ENCODE peak calls at places on chromosomes 12 and 14, in eight cellular contexts. One of them, this sample, is unnamed.

GRCh38 chr12:91948504-91948903 is 197.1 kb downstream of the BTG1 start:
- DNase-seq in suprapubic skin: no peak
- DNase-seq in NB4: peak; percentile 26
- DNase-seq in IMR-90: no peak
- DNase-seq in K562: no peak
- DNase-seq in tibial nerve: no peak
- DNase-seq in testis: no peak
- DNase-seq in GM12892: no peak
- DNase-seq in this sample: no peak

GRCh38 chr12:16369156-16369555 is 21.7 kb downstream of the MGST1 start:
- DNase-seq in suprapubic skin: no peak
- DNase-seq in NB4: no peak
- DNase-seq in IMR-90: peak; percentile 24
- DNase-seq in K562: no peak
- DNase-seq in tibial nerve: no peak
- DNase-seq in testis: no peak
- DNase-seq in GM12892: no peak
- DNase-seq in this sample: no peak

GRCh38 chr12:53726342-53726741 is 910 bp downstream of the CALCOCO1 start:
- DNase-seq in suprapubic skin: no peak
- DNase-seq in NB4: peak; percentile 36
- DNase-seq in IMR-90: no peak
- DNase-seq in K562: peak; percentile 45
- DNase-seq in tibial nerve: no peak
- DNase-seq in testis: no peak
- DNase-seq in GM12892: no peak
- DNase-seq in this sample: peak; percentile 60

GRCh38 chr14:58711382-58711781 is 73.6 kb downstream of the DACT1 start:
- DNase-seq in suprapubic skin: no peak
- DNase-seq in NB4: no peak
- DNase-seq in IMR-90: no peak
- DNase-seq in K562: no peak
- DNase-seq in tibial nerve: no peak
- DNase-seq in testis: no peak
- DNase-seq in GM12892: no peak
- DNase-seq in this sample: no peak

GRCh38 chr12:109760930-109761630 is 47.5 kb downstream of the FAM222A start:
- DNase-seq in suprapubic skin: peak; percentile 65
- DNase-seq in NB4: no peak
- DNase-seq in IMR-90: no peak
- DNase-seq in K562: no peak
- DNase-seq in tibial nerve: no peak
- DNase-seq in testis: no peak
- DNase-seq in GM12892: no peak
- DNase-seq in this sample: no peak

GRCh38 chr12:82574191-82574590 is 112.5 kb upstream of the TMTC2 start:
- DNase-seq in suprapubic skin: no peak
- DNase-seq in NB4: no peak
- DNase-seq in IMR-90: no peak
- DNase-seq in K562: no peak
- DNase-seq in tibial nerve: no peak
- DNase-seq in testis: no peak
- DNase-seq in GM12892: no peak
- DNase-seq in this sample: no peak

GRCh38 chr12:131950182-131950913 is 606 bp downstream of the EP400 start:
- DNase-seq in suprapubic skin: peak; percentile 80
- DNase-seq in NB4: peak; percentile 55
- DNase-seq in IMR-90: no peak
- DNase-seq in K562: peak; percentile 79
- DNase-seq in tibial nerve: no peak
- DNase-seq in testis: peak; percentile 25
- DNase-seq in GM12892: no peak
- DNase-seq in this sample: peak; percentile 78

GRCh38 chr14:51950007-51950406 is 39.3 kb upstream of the RTRAF start:
- DNase-seq in suprapubic skin: no peak
- DNase-seq in NB4: no peak
- DNase-seq in IMR-90: no peak
- DNase-seq in K562: no peak
- DNase-seq in tibial nerve: no peak
- DNase-seq in testis: no peak
- DNase-seq in GM12892: no peak
- DNase-seq in this sample: no peak

GRCh38 chr12:93378373-93379310 is 917 bp downstream of the NUDT4 start:
- DNase-seq in suprapubic skin: peak; percentile 79
- DNase-seq in NB4: peak; percentile 84
- DNase-seq in IMR-90: peak; percentile 72
- DNase-seq in K562: peak; percentile 68
- DNase-seq in tibial nerve: peak; percentile 40
- DNase-seq in testis: peak; percentile 47
- DNase-seq in GM12892: peak; percentile 48
- DNase-seq in this sample: peak; percentile 79

GRCh38 chr14:72638021-72638420 is 255.9 kb downstream of the DPF3 start:
- DNase-seq in suprapubic skin: no peak
- DNase-seq in NB4: no peak
- DNase-seq in IMR-90: peak; percentile 95
- DNase-seq in K562: no peak
- DNase-seq in tibial nerve: no peak
- DNase-seq in testis: no peak
- DNase-seq in GM12892: no peak
- DNase-seq in this sample: no peak

GRCh38 chr12:49282302-49282701 is 12.6 kb upstream of the PRPH start:
- DNase-seq in suprapubic skin: no peak
- DNase-seq in NB4: no peak
- DNase-seq in IMR-90: no peak
- DNase-seq in K562: no peak
- DNase-seq in tibial nerve: no peak
- DNase-seq in testis: no peak
- DNase-seq in GM12892: no peak
- DNase-seq in this sample: no peak

GRCh38 chr12:66103011-66103913 is 27.3 kb downstream of the LLPH start:
- DNase-seq in suprapubic skin: no peak
- DNase-seq in NB4: no peak
- DNase-seq in IMR-90: peak; percentile 31
- DNase-seq in K562: peak; percentile 37
- DNase-seq in tibial nerve: no peak
- DNase-seq in testis: no peak
- DNase-seq in GM12892: no peak
- DNase-seq in this sample: peak; percentile 14

GRCh38 chr14:74492413-74493342 is at the start of gene NPC2:
- DNase-seq in suprapubic skin: no peak
- DNase-seq in NB4: no peak
- DNase-seq in IMR-90: no peak
- DNase-seq in K562: no peak
- DNase-seq in tibial nerve: no peak
- DNase-seq in testis: no peak
- DNase-seq in GM12892: no peak
- DNase-seq in this sample: peak; percentile 58
- TF ChIP-seq POLR2A in suprapubic skin: peak; percentile 62
- TF ChIP-seq POLR2A in NB4: no peak
- TF ChIP-seq POLR2A in IMR-90: no peak
- TF ChIP-seq POLR2A in K562: no peak
- TF ChIP-seq POLR2A in tibial nerve: peak; percentile 68
- TF ChIP-seq POLR2A in testis: peak; percentile 60
- TF ChIP-seq POLR2A in GM12892: no peak
- TF ChIP-seq POLR2A in this sample: no peak

GRCh38 chr12:25959069-25959961 is 833 bp downstream of the RASSF8 start:
- DNase-seq in suprapubic skin: no peak
- DNase-seq in NB4: peak; percentile 81
- DNase-seq in IMR-90: peak; percentile 85
- DNase-seq in K562: no peak
- DNase-seq in tibial nerve: peak; percentile 60
- DNase-seq in testis: peak; percentile 64
- DNase-seq in GM12892: no peak
- DNase-seq in this sample: peak; percentile 24
- TF ChIP-seq POLR2A in suprapubic skin: peak; percentile 40
- TF ChIP-seq POLR2A in NB4: no peak
- TF ChIP-seq POLR2A in IMR-90: peak; percentile 76
- TF ChIP-seq POLR2A in K562: no peak
- TF ChIP-seq POLR2A in tibial nerve: no peak
- TF ChIP-seq POLR2A in testis: no peak
- TF ChIP-seq POLR2A in GM12892: no peak
- TF ChIP-seq POLR2A in this sample: no peak

DNA sequence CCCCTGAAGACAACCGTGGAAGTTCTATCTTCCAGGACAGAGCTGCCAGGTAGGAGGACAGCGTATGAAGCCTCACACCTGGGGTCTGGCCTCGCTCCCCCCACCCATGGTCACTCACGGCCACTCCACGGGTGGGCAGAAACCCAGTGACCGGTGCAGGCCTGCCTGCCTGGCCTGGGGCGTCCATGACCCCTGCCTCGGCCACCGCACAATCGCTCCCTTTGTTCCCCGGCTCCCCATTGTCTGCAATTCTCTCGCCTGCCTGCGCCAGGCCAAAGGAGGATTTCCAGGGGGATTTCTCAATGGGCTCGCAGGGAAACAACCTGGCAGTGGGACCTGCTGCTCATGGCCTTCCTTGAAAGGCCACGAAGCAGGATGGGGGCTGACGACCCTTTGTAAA is 22.6 kb downstream of the CCDC85C start:
- DNase-seq in suprapubic skin: no peak
- DNase-seq in NB4: no peak
- DNase-seq in IMR-90: no peak
- DNase-seq in K562: no peak
- DNase-seq in tibial nerve: no peak
- DNase-seq in testis: no peak
- DNase-seq in GM12892: no peak
- DNase-seq in this sample: no peak
- TF ChIP-seq POLR2A in suprapubic skin: no peak
- TF ChIP-seq POLR2A in NB4: no peak
- TF ChIP-seq POLR2A in IMR-90: no peak
- TF ChIP-seq POLR2A in K562: no peak
- TF ChIP-seq POLR2A in tibial nerve: no peak
- TF ChIP-seq POLR2A in testis: no peak
- TF ChIP-seq POLR2A in GM12892: no peak
- TF ChIP-seq POLR2A in this sample: no peak

GRCh38 chr12:39617887-39618286 is 1.7 kb downstream of the ABCD2 start:
- DNase-seq in suprapubic skin: no peak
- DNase-seq in NB4: no peak
- DNase-seq in IMR-90: no peak
- DNase-seq in K562: no peak
- DNase-seq in tibial nerve: no peak
- DNase-seq in testis: no peak
- DNase-seq in GM12892: no peak
- DNase-seq in this sample: no peak
- TF ChIP-seq POLR2A in suprapubic skin: no peak
- TF ChIP-seq POLR2A in NB4: no peak
- TF ChIP-seq POLR2A in IMR-90: no peak
- TF ChIP-seq POLR2A in K562: no peak
- TF ChIP-seq POLR2A in tibial nerve: no peak
- TF ChIP-seq POLR2A in testis: no peak
- TF ChIP-seq POLR2A in GM12892: no peak
- TF ChIP-seq POLR2A in this sample: no peak

This sample was measured in erythroblast.